ENCODE peak calls at places on chromosomes 12 and 14, in eight cellular contexts. I, B, L, H, J, S, X and D are unnamed samples.

GRCh38 chr12:879641-880040 is 69.9 kb downstream of the RAD52 start:
- DNase-seq in I (no peak), B (peak), L (no peak), H (no peak), J (no peak), S (peak), X (no peak), D (no peak)

GRCh38 chr14:75628816-75629215 is 31.9 kb downstream of the ERG28 start:
- DNase-seq in I (no peak), B (peak), L (no peak), H (no peak), J (no peak), S (no peak), X (no peak), D (no peak)

GRCh38 chr12:20822925-20823324 is 12.4 kb downstream of the SLCO1B3 start:
- DNase-seq in I (no peak), B (no peak), L (no peak), H (no peak), J (no peak), S (no peak), X (no peak), D (no peak)

GRCh38 chr14:65433646-65434045 is 21.1 kb downstream of the FUT8 start:
- DNase-seq in I (no peak), B (no peak), L (no peak), H (no peak), J (no peak), S (no peak), X (no peak), D (no peak)

GRCh38 chr14:69152181-69152943 is 557 bp downstream of the DCAF5 start:
- DNase-seq in I (peak), B (peak), L (no peak), H (peak), J (peak), S (peak), X (peak), D (no peak)

GRCh38 chr14:105314287-105315185 is at the start of gene PACS2:
- DNase-seq in I (peak), B (peak), L (no peak), H (peak), J (peak), S (peak), X (peak), D (peak)

GRCh38 chr14:90344920-90345557 is 13.3 kb upstream of the NRDE2 start:
- DNase-seq in I (no peak), B (no peak), L (no peak), H (no peak), J (no peak), S (no peak), X (no peak), D (no peak)

GRCh38 chr12:27934278-27934677 is 38.3 kb downstream of the PTHLH start:
- DNase-seq in I (no peak), B (no peak), L (no peak), H (no peak), J (no peak), S (no peak), X (no peak), D (no peak)

GRCh38 chr12:105814283-105814682 is 324.5 kb downstream of the NUAK1 start:
- DNase-seq in I (no peak), B (no peak), L (no peak), H (no peak), J (no peak), S (no peak), X (peak), D (peak)

GRCh38 chr12:69583203-69583602 is 2.1 kb upstream of the CCT2 start:
- DNase-seq in I (peak), B (no peak), L (no peak), H (no peak), J (no peak), S (peak), X (no peak), D (no peak)

GRCh38 chr12:92055877-92056276 is 89.8 kb downstream of the BTG1 start:
- DNase-seq in I (no peak), B (no peak), L (no peak), H (peak), J (peak), S (no peak), X (no peak), D (no peak)

GRCh38 chr12:7265251-7265650 is 38.6 kb upstream of the ACSM4 start:
- DNase-seq in I (no peak), B (no peak), L (no peak), H (no peak), J (no peak), S (peak), X (no peak), D (no peak)

GRCh38 chr14:100246809-100247428 is 8.0 kb downstream of the YY1 start:
- DNase-seq in I (peak), B (peak), L (no peak), H (no peak), J (no peak), S (peak), X (peak), D (peak)

GRCh38 chr12:124126950-124127349 is 153.9 kb downstream of the ZNF664 start:
- DNase-seq in I (no peak), B (peak), L (no peak), H (no peak), J (no peak), S (no peak), X (no peak), D (no peak)

GRCh38 chr12:51693569-51693968 is 102.5 kb downstream of the SCN8A start:
- DNase-seq in I (no peak), B (no peak), L (no peak), H (no peak), J (no peak), S (no peak), X (no peak), D (no peak)

GRCh38 chr14:88825078-88825458 is 617 bp downstream of the TTC8 start:
- DNase-seq in I (no peak), B (no peak), L (no peak), H (no peak), J (no peak), S (peak), X (no peak), D (no peak)

GRCh38 chr14:51996148-51996746 is 6.9 kb downstream of the RTRAF start:
- DNase-seq in I (no peak), B (peak), L (no peak), H (no peak), J (no peak), S (peak), X (no peak), D (no peak)

GRCh38 chr12:113131556-113131955 is 4.0 kb downstream of the RASAL1 start:
- DNase-seq in I (no peak), B (no peak), L (no peak), H (no peak), J (no peak), S (no peak), X (no peak), D (no peak)

GRCh38 chr12:130162267-130162666 is at the start of gene FZD10:
- DNase-seq in I (no peak), B (no peak), L (no peak), H (no peak), J (peak), S (no peak), X (no peak), D (no peak)

GRCh38 chr14:53002576-53002975 is 51.7 kb upstream of the FERMT2 start:
- DNase-seq in I (no peak), B (no peak), L (no peak), H (no peak), J (no peak), S (no peak), X (no peak), D (no peak)

GRCh38 chr14:75050852-75051555 is at the start of gene MLH3:
- DNase-seq in I (peak), B (peak), L (peak), H (peak), J (peak), S (peak), X (peak), D (peak)

GRCh38 chr12:50322196-50322595 is 38.9 kb upstream of the LIMA1 start:
- DNase-seq in I (no peak), B (no peak), L (no peak), H (no peak), J (no peak), S (no peak), X (no peak), D (no peak)

GRCh38 chr12:123996581-123996980 is 23.6 kb downstream of the ZNF664 start:
- DNase-seq in I (no peak), B (no peak), L (peak), H (no peak), J (no peak), S (no peak), X (no peak), D (no peak)

GRCh38 chr12:103930787-103931536 is 752 bp downstream of the HSP90B1 start:
- DNase-seq in I (no peak), B (no peak), L (no peak), H (peak), J (peak), S (peak), X (no peak), D (no peak)

GRCh38 chr12:48977290-48978281 is 536 bp upstream of the WNT1 start:
- DNase-seq in I (peak), B (no peak), L (no peak), H (no peak), J (peak), S (peak), X (peak), D (peak)

GRCh38 chr14:61517861-61518802 is 177.2 kb upstream of the HIF1A start:
- DNase-seq in I (no peak), B (no peak), L (no peak), H (peak), J (no peak), S (no peak), X (no peak), D (no peak)

GRCh38 chr14:23672200-23672599 is 36.0 kb downstream of the DHRS2 start:
- DNase-seq in I (no peak), B (no peak), L (no peak), H (no peak), J (no peak), S (no peak), X (no peak), D (no peak)

GRCh38 chr12:6849976-6850560 is 1.0 kb downstream of the CDCA3 start:
- DNase-seq in I (no peak), B (no peak), L (no peak), H (no peak), J (no peak), S (no peak), X (no peak), D (no peak)

GRCh38 chr12:132078190-132078589 is 65.9 kb downstream of the DDX51 start:
- DNase-seq in I (no peak), B (peak), L (no peak), H (no peak), J (no peak), S (peak), X (no peak), D (no peak)

GRCh38 chr12:54282949-54283593 is 2.5 kb downstream of the HNRNPA1 start:
- DNase-seq in I (no peak), B (no peak), L (no peak), H (no peak), J (peak), S (no peak), X (no peak), D (no peak)

GRCh38 chr12:95339086-95339788 is 121.6 kb downstream of the VEZT start:
- DNase-seq in I (no peak), B (no peak), L (no peak), H (no peak), J (no peak), S (peak), X (no peak), D (no peak)

GRCh38 chr12:1533602-1534304 is 60.6 kb downstream of the FBXL14 start:
- DNase-seq in I (peak), B (peak), L (no peak), H (no peak), J (peak), S (peak), X (no peak), D (no peak)

GRCh38 chr14:63435838-63436237 is 107.3 kb downstream of the PPP2R5E start:
- DNase-seq in I (no peak), B (peak), L (no peak), H (peak), J (no peak), S (peak), X (no peak), D (no peak)

GRCh38 chr14:20657216-20658211 is 16.0 kb upstream of the OR6S1 start:
- DNase-seq in I (peak), B (peak), L (no peak), H (no peak), J (peak), S (peak), X (no peak), D (no peak)

GRCh38 chr14:103628221-103628683 is 759 bp upstream of the KLC1 start:
- DNase-seq in I (peak), B (peak), L (peak), H (peak), J (peak), S (peak), X (no peak), D (no peak)

GRCh38 chr12:108820700-108821406 is 36.5 kb downstream of the SSH1 start:
- DNase-seq in I (no peak), B (no peak), L (no peak), H (no peak), J (no peak), S (no peak), X (no peak), D (no peak)

GRCh38 chr12:26195250-26195640 is at the start of gene SSPN:
- DNase-seq in I (no peak), B (peak), L (peak), H (peak), J (no peak), S (peak), X (no peak), D (no peak)